ENCODE peak calls at places on chromosomes 2 and 18, in five cellular contexts. One of them, this sample, is unnamed.

GRCh38 chr2:7007846-7008741 is 90.9 kb downstream of the RNF144A start:
- DNase-seq in right lobe of liver: peak
- DNase-seq in foreskin fibroblast: no peak
- DNase-seq in tibial artery: peak
- DNase-seq in heart left ventricle: peak
- DNase-seq in this sample: no peak

GRCh38 chr2:172976076-172976579 is 99.5 kb upstream of the MAP3K20 start:
- DNase-seq in right lobe of liver: no peak
- DNase-seq in foreskin fibroblast: no peak
- DNase-seq in tibial artery: no peak
- DNase-seq in heart left ventricle: no peak
- DNase-seq in this sample: no peak

GRCh38 chr2:240922234-240922981 is 16.3 kb downstream of the CROCC2 start:
- DNase-seq in right lobe of liver: peak
- DNase-seq in foreskin fibroblast: no peak
- DNase-seq in tibial artery: peak
- DNase-seq in heart left ventricle: peak
- DNase-seq in this sample: no peak

GRCh38 chr2:213232649-213233437 is 51.4 kb upstream of the SPAG16 start:
- DNase-seq in right lobe of liver: no peak
- DNase-seq in foreskin fibroblast: no peak
- DNase-seq in tibial artery: no peak
- DNase-seq in heart left ventricle: no peak
- DNase-seq in this sample: no peak

GRCh38 chr2:70772486-70773155 is 4.6 kb upstream of the ADD2 start:
- DNase-seq in right lobe of liver: no peak
- DNase-seq in foreskin fibroblast: no peak
- DNase-seq in tibial artery: no peak
- DNase-seq in heart left ventricle: no peak
- DNase-seq in this sample: no peak

GRCh38 chr18:64407606-64408005 is 258.7 kb upstream of the LINC00305 start:
- DNase-seq in right lobe of liver: no peak
- DNase-seq in foreskin fibroblast: no peak
- DNase-seq in tibial artery: no peak
- DNase-seq in heart left ventricle: no peak
- DNase-seq in this sample: no peak

GRCh38 chr2:235543126-235543750 is 49.4 kb downstream of the AGAP1 start:
- DNase-seq in right lobe of liver: no peak
- DNase-seq in foreskin fibroblast: no peak
- DNase-seq in tibial artery: no peak
- DNase-seq in heart left ventricle: peak
- DNase-seq in this sample: peak

GRCh38 chr2:172988728-172989127 is 86.9 kb upstream of the MAP3K20 start:
- DNase-seq in right lobe of liver: no peak
- DNase-seq in foreskin fibroblast: no peak
- DNase-seq in tibial artery: no peak
- DNase-seq in heart left ventricle: no peak
- DNase-seq in this sample: no peak

GRCh38 chr2:156110890-156111289 is 221.6 kb downstream of the NR4A2 start:
- DNase-seq in right lobe of liver: no peak
- DNase-seq in foreskin fibroblast: no peak
- DNase-seq in tibial artery: no peak
- DNase-seq in heart left ventricle: no peak
- DNase-seq in this sample: peak

GRCh38 chr18:59272971-59273935 is at the start of gene RAX:
- DNase-seq in right lobe of liver: no peak
- DNase-seq in foreskin fibroblast: no peak
- DNase-seq in tibial artery: no peak
- DNase-seq in heart left ventricle: no peak
- DNase-seq in this sample: no peak
- H3K4me3 ChIP-seq in right lobe of liver: peak
- H3K4me3 ChIP-seq in foreskin fibroblast: no peak
- H3K4me3 ChIP-seq in tibial artery: peak
- H3K4me3 ChIP-seq in heart left ventricle: no peak
- H3K4me3 ChIP-seq in this sample: no peak

GRCh38 chr2:27071277-27071989 is at the start of gene OST4:
- DNase-seq in right lobe of liver: peak
- DNase-seq in foreskin fibroblast: peak
- DNase-seq in tibial artery: peak
- DNase-seq in heart left ventricle: peak
- DNase-seq in this sample: peak
- TF ChIP-seq CTCF in right lobe of liver: peak
- TF ChIP-seq CTCF in foreskin fibroblast: no peak
- TF ChIP-seq CTCF in tibial artery: no peak
- TF ChIP-seq CTCF in heart left ventricle: no peak
- TF ChIP-seq CTCF in this sample: no peak

GRCh38 chr18:78797499-78797898 is 182.1 kb upstream of the SALL3 start:
- DNase-seq in right lobe of liver: no peak
- DNase-seq in foreskin fibroblast: no peak
- DNase-seq in tibial artery: no peak
- DNase-seq in heart left ventricle: peak
- DNase-seq in this sample: no peak
- H3K4me3 ChIP-seq in right lobe of liver: no peak
- H3K4me3 ChIP-seq in foreskin fibroblast: no peak
- H3K4me3 ChIP-seq in tibial artery: no peak
- H3K4me3 ChIP-seq in heart left ventricle: no peak
- H3K4me3 ChIP-seq in this sample: no peak

GRCh38 chr2:31349160-31349559 is 65.4 kb downstream of the XDH start:
- DNase-seq in right lobe of liver: no peak
- DNase-seq in foreskin fibroblast: no peak
- DNase-seq in tibial artery: no peak
- DNase-seq in heart left ventricle: no peak
- DNase-seq in this sample: no peak
- TF ChIP-seq CTCF in right lobe of liver: no peak
- TF ChIP-seq CTCF in foreskin fibroblast: no peak
- TF ChIP-seq CTCF in tibial artery: no peak
- TF ChIP-seq CTCF in heart left ventricle: no peak
- TF ChIP-seq CTCF in this sample: no peak

DNA sequence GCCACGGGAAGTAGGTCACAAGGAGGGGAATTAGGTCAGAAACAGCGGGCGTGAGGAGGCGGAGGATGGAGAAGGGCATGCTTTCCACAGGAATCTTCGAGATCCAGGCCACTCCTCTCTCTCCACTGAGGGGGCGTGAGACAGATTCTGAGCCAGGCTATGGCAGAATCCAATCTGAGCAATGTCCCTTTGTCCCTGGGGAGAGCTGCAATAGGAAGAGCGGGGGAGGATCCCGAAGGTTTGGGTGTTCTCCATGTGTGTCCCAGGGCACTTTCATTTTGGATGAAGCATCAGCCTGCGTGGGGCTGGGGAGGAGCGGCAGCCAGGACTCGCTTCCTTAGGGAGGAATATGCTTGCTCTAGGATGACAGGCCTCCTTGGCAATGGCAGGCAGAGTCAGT is 84.0 kb downstream of the LIPG start:
- DNase-seq in right lobe of liver: no peak
- DNase-seq in foreskin fibroblast: peak
- DNase-seq in tibial artery: peak
- DNase-seq in heart left ventricle: no peak
- DNase-seq in this sample: no peak
- H3K4me3 ChIP-seq in right lobe of liver: no peak
- H3K4me3 ChIP-seq in foreskin fibroblast: peak
- H3K4me3 ChIP-seq in tibial artery: peak
- H3K4me3 ChIP-seq in heart left ventricle: no peak
- H3K4me3 ChIP-seq in this sample: no peak

GRCh38 chr2:83742117-83742782 is 716.8 kb downstream of the SUCLG1 start:
- DNase-seq in right lobe of liver: no peak
- DNase-seq in foreskin fibroblast: no peak
- DNase-seq in tibial artery: peak
- DNase-seq in heart left ventricle: peak
- DNase-seq in this sample: peak
- TF ChIP-seq CTCF in right lobe of liver: no peak
- TF ChIP-seq CTCF in foreskin fibroblast: no peak
- TF ChIP-seq CTCF in tibial artery: no peak
- TF ChIP-seq CTCF in heart left ventricle: no peak
- TF ChIP-seq CTCF in this sample: peak

GRCh38 chr2:68383778-68384177 is 18.7 kb downstream of the PLEK start:
- DNase-seq in right lobe of liver: no peak
- DNase-seq in foreskin fibroblast: no peak
- DNase-seq in tibial artery: no peak
- DNase-seq in heart left ventricle: no peak
- DNase-seq in this sample: no peak
- H3K4me3 ChIP-seq in right lobe of liver: no peak
- H3K4me3 ChIP-seq in foreskin fibroblast: no peak
- H3K4me3 ChIP-seq in tibial artery: no peak
- H3K4me3 ChIP-seq in heart left ventricle: no peak
- H3K4me3 ChIP-seq in this sample: no peak

DNA sequence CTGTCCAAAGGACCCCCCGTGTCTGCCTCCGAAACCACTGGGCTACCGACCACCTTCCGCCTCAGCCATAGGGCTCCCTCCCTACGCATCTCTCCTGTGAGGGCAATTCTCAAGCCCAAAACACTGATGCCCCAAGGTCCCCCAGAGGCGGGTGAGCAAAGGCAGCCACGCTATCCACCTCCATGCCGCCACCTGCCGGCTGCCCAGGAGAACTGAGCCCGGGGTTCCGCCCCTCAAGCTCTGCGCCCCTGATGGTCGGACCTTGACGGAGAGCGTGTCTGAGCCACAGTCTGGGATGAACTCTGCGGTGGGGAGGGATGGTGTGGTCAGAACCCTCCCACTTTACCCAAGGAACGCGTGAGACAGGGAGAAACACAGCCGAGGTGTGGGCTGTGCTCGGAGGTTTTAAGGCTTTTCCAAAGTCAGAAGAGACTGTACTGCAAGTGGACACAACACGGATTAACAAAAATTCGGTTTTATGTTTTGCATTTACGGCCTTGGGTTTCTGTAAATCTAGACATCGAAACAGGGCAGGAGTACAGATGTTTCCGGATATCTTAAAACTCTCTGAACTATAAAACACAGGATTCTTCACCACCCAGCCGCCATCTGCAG is 114.1 kb downstream of the ZNF516 start:
- DNase-seq in right lobe of liver: no peak
- DNase-seq in foreskin fibroblast: peak
- DNase-seq in tibial artery: peak
- DNase-seq in heart left ventricle: no peak
- DNase-seq in this sample: peak
- TF ChIP-seq CTCF in right lobe of liver: no peak
- TF ChIP-seq CTCF in foreskin fibroblast: peak
- TF ChIP-seq CTCF in tibial artery: no peak
- TF ChIP-seq CTCF in heart left ventricle: no peak
- TF ChIP-seq CTCF in this sample: peak